ENCODE peak calls at places on chromosome 4, in five cellular contexts. N, T, H, W and Y are unnamed samples. For H3K4me1, the result is how much of the 10 kb centered on the place peaks cover.

GRCh38 chr4:107760281-107760947 is 40.4 kb upstream of the PAPSS1 start:
- DNase-seq in H (peak), W (no peak), T (no peak), N (no peak), Y (no peak)

GRCh38 chr4:117324851-117325491 is 239.6 kb upstream of the TRAM1L1 start:
- DNase-seq in N (no peak), H (peak), W (no peak), T (no peak), Y (no peak)

GRCh38 chr4:4995103-4995761 is 24.0 kb downstream of the CYTL1 start:
- DNase-seq in T (peak), W (peak), N (peak), H (peak), Y (peak)

GRCh38 chr4:43757147-43757546 is 691.5 kb downstream of the KCTD8 start:
- DNase-seq in N (no peak), T (no peak), H (peak), W (no peak), Y (no peak)

GRCh38 chr4:73170518-73171198 is 87.9 kb downstream of the ANKRD17 start:
- DNase-seq in H (no peak), W (no peak), N (no peak), T (peak), Y (no peak)

GRCh38 chr4:11480683-11481082 is 52.0 kb upstream of the HS3ST1 start:
- DNase-seq in N (no peak), W (peak), T (no peak), H (no peak), Y (no peak)

GRCh38 chr4:41750158-41750623 is 1.7 kb upstream of the PHOX2B start:
- DNase-seq in H (no peak), T (no peak), W (no peak), N (no peak), Y (no peak)

GRCh38 chr4:147366164-147366563 is 114.7 kb upstream of the EDNRA start:
- DNase-seq in N (no peak), W (no peak), H (no peak), T (no peak), Y (no peak)

GRCh38 chr4:69874507-69874906 is 14.6 kb upstream of the SULT1E1 start:
- DNase-seq in N (no peak), W (no peak), H (no peak), T (no peak), Y (no peak)

GRCh38 chr4:52290468-52290867 is 239.4 kb downstream of the SPATA18 start:
- DNase-seq in H (peak), T (no peak), N (no peak), W (no peak), Y (no peak)

GRCh38 chr4:102627831-102628523 is 126.8 kb downstream of the NFKB1 start:
- DNase-seq in W (no peak), H (no peak), T (no peak), N (no peak), Y (no peak)

GRCh38 chr4:9924750-9925149 is 96.5 kb downstream of the SLC2A9 start:
- DNase-seq in T (no peak), W (no peak), H (no peak), N (no peak), Y (no peak)

GRCh38 chr4:97309111-97309510 is 834.2 kb downstream of the STPG2 start:
- DNase-seq in H (no peak), T (no peak), N (no peak), W (no peak), Y (no peak)

GRCh38 chr4:4248036-4248884 is at the start of gene TMEM128:
- DNase-seq in H (peak), N (peak), T (peak), W (peak), Y (peak)

GRCh38 chr4:71009796-71010588 is 16.5 kb downstream of the DCK start:
- DNase-seq in N (no peak), H (peak), W (no peak), T (no peak), Y (no peak)

GRCh38 chr4:3719836-3720235 is 46.3 kb upstream of the ADRA2C start:
- DNase-seq in T (no peak), W (no peak), N (no peak), H (no peak), Y (no peak)

GRCh38 chr4:179110356-179110755 is 1668.1 kb upstream of the AGA start:
- DNase-seq in N (no peak), W (no peak), T (no peak), H (peak), Y (no peak)

GRCh38 chr4:89303177-89303576 is 4.4 kb downstream of the GPRIN3 start:
- DNase-seq in W (peak), N (peak), H (no peak), T (no peak), Y (no peak)

GRCh38 chr4:61580721-61581377 is 380.7 kb downstream of the ADGRL3 start:
- DNase-seq in H (no peak), T (no peak), W (no peak), N (no peak), Y (no peak)

GRCh38 chr4:35253331-35253730 is 991.0 kb downstream of the ARAP2 start:
- DNase-seq in T (no peak), H (no peak), N (no peak), W (no peak), Y (no peak)

GRCh38 chr4:96638132-96638531 is 798.2 kb downstream of the PDHA2 start:
- DNase-seq in N (no peak), H (peak), W (no peak), T (no peak), Y (no peak)

GRCh38 chr4:11487876-11488545 is 59.3 kb upstream of the HS3ST1 start:
- DNase-seq in W (no peak), H (peak), T (no peak), N (no peak), Y (no peak)

GRCh38 chr4:153788419-153789276 is at the start of gene SFRP2:
- DNase-seq in W (no peak), N (peak), T (no peak), H (no peak), Y (no peak)

GRCh38 chr4:185305979-185306442 is 89.7 kb downstream of the LRP2BP start:
- DNase-seq in T (no peak), W (no peak), N (no peak), H (no peak), Y (no peak)

GRCh38 chr4:113633467-113633866 is 128.1 kb downstream of the CAMK2D start:
- DNase-seq in H (no peak), W (no peak), N (no peak), T (no peak), Y (no peak)

GRCh38 chr4:148116264-148116663 is 325.9 kb downstream of the NR3C2 start:
- DNase-seq in N (no peak), H (peak), T (no peak), W (no peak), Y (no peak)

GRCh38 chr4:143587703-143588102 is 74.2 kb downstream of the SMARCA5 start:
- DNase-seq in T (no peak), W (no peak), H (no peak), N (no peak), Y (no peak)

GRCh38 chr4:113614414-113614813 is 147.1 kb downstream of the CAMK2D start:
- DNase-seq in H (no peak), T (no peak), W (no peak), N (no peak), Y (no peak)

GRCh38 chr4:98383431-98384106 is 122.4 kb downstream of the RAP1GDS1 start:
- DNase-seq in W (no peak), T (no peak), H (no peak), N (no peak), Y (no peak)

GRCh38 chr4:105060628-105061027 is 86.0 kb upstream of the TET2 start:
- DNase-seq in H (no peak), N (no peak), W (no peak), T (no peak), Y (no peak)

GRCh38 chr4:114659386-114660008 is 60.9 kb downstream of the UGT8 start:
- DNase-seq in T (peak), N (peak), W (no peak), H (peak), Y (no peak)

GRCh38 chr4:164761233-164761632 is 7.3 kb downstream of the SMIM31 start:
- DNase-seq in W (no peak), T (no peak), N (no peak), H (no peak), Y (no peak)

GRCh38 chr4:155539746-155540145 is 126.9 kb upstream of the GUCY1A1 start:
- DNase-seq in W (no peak), N (no peak), H (no peak), T (no peak), Y (no peak)

GRCh38 chr4:145954924-145955339 is 16.3 kb upstream of the ZNF827 start:
- DNase-seq in H (peak), W (no peak), T (no peak), N (no peak), Y (no peak)

GRCh38 chr4:46329118-46329976 is 60.6 kb downstream of the GABRA2 start:
- DNase-seq in T (no peak), N (no peak), H (peak), W (no peak), Y (no peak)

GRCh38 chr4:165803005-165803404 is 70.0 kb upstream of the TLL1 start:
- DNase-seq in T (no peak), N (no peak), H (no peak), W (no peak), Y (no peak)

GRCh38 chr4:79232555-79232954 is 93.3 kb downstream of the NAA11 start:
- DNase-seq in W (no peak), H (no peak), N (no peak), T (no peak), Y (no peak)

GRCh38 chr4:65918217-65918616 is 247.9 kb upstream of the EPHA5 start:
- DNase-seq in N (no peak), H (no peak), W (no peak), T (no peak), Y (no peak)

GRCh38 chr4:25098964-25099843 is 61.0 kb downstream of the SEPSECS start:
- DNase-seq in W (no peak), T (no peak), N (no peak), H (peak), Y (no peak)

GRCh38 chr4:1289232-1290164 is at the start of gene MAEA:
- DNase-seq in H (peak), T (peak), N (peak), W (peak), Y (peak)

GRCh38 chr4:1291996-1292702 is 2.5 kb downstream of the MAEA start:
- DNase-seq in W (no peak), T (no peak), N (no peak), H (no peak), Y (no peak)

GRCh38 chr4:1290165-1290977 is 680 bp downstream of the MAEA start:
- DNase-seq in N (no peak), W (no peak), H (peak), T (no peak), Y (no peak)

GRCh38 chr4:1288786-1289185 is 905 bp upstream of the MAEA start:
- DNase-seq in T (no peak), H (no peak), N (no peak), W (no peak), Y (no peak)

DNA sequence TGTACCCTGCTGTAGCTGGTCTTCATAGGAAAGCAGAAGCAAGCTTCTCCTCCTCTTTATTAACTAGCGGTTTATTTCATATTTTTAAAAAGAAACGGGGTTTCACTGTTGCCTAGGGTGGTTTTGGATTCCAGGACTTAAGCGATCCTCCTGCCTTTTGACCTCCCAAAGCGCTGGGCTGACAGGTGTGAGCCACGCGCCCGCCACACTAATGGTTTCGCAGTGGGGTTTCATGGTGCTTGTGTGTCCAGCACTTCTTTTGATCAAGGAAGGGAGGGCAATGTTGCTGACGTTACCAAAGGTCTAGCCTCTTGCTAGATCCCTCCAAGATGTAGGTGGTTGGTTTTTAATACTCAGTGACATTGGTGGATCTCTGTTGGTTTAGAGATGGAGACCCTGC is 1.4 kb downstream of the MAEA start:
- DNase-seq in H (no peak), W (no peak), T (no peak), N (no peak), Y (no peak)
- H3K4me3 ChIP-seq in H (peak), W (peak), T (peak), N (peak), Y (peak)

GRCh38 chr4:101128473-101128872 is 218.9 kb downstream of the PPP3CA start:
- DNase-seq in N (peak), T (no peak), H (no peak), W (no peak), Y (no peak)

GRCh38 chr4:101125045-101125713 is 222.1 kb downstream of the PPP3CA start:
- DNase-seq in H (no peak), T (no peak), W (no peak), N (no peak), Y (no peak)

GRCh38 chr4:101127176-101127790 is 220.0 kb downstream of the PPP3CA start:
- DNase-seq in H (no peak), W (no peak), T (no peak), N (no peak), Y (no peak)

GRCh38 chr4:101123231-101123630 is 224.1 kb downstream of the PPP3CA start:
- DNase-seq in T (no peak), W (no peak), H (no peak), N (no peak), Y (no peak)

GRCh38 chr4:101126044-101126443 is 221.3 kb downstream of the PPP3CA start:
- DNase-seq in T (no peak), W (no peak), H (no peak), N (no peak), Y (no peak)
- H3K4me1 ChIP-seq in T (under half), W (under half), H (under half), N (under half), Y (under half)

DNA sequence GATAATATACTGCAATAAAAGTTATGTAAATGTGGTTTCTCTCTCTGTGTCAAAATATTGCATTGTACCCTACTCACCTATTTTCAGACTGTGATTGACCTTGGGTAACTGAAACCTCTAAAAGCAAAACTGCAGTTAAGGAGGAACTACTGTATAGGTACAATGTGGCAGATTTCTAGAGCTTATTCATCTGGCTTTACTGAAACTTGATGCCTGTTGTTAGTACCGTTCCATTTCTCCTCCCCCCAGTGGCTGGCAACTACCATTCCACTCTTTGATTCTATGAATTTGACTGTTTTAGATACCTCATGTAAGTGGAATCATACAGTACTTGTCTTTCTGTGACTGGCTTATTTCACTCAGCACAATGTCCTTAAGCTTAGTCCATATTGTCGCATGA is 61.9 kb downstream of the HOPX start:
- DNase-seq in N (no peak), W (no peak), T (no peak), H (no peak), Y (no peak)
- TF ChIP-seq CTCF in N (no peak), W (no peak), T (no peak), H (no peak), Y (no peak)

DNA sequence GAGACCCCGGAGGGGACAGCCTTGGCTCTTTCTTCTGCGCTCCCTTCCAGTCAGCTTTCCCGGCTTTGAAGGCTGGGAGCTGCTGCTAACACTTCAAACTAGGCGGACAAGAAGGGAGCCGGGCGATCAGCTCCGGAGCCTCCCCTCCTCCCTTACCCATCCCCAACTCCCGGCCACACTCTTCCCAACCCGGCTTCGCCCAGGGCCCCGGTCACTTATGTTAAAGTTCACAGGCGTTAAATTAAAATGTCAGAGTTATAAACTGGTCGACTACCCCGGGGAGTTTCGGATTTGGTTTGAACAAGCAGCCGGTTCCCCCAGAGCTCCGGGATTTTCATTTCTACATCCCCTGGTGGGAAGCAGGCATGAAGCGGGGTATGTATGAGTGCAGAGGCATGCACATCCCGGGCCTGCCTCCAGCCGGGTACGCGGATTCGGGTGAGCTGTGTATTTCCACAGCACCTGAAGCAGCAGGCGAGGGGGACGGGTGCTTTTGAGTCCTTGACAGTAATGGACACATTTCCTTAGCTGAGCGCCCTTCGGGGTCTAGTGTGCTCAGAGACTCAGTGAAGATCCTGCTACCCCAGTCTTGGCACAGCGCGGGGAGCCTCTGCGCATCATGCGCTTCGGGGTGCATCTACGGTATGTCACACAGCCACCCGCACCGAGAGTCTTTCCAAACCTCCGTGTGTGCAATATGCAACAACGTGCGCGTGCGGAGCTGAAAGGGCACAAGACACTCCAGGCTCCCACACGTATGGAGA is 883 bp downstream of the UNC5C start:
- DNase-seq in N (no peak), H (peak), W (peak), T (no peak), Y (no peak)
- H3K4me3 ChIP-seq in N (peak), H (peak), W (peak), T (peak), Y (peak)

GRCh38 chr4:82786004-82786400 is 12.6 kb downstream of the SCD5 start:
- DNase-seq in N (no peak), H (no peak), T (no peak), W (no peak), Y (no peak)
- H3K4me1 ChIP-seq in N (under half), H (under half), T (under half), W (under half), Y (under half)

DNA sequence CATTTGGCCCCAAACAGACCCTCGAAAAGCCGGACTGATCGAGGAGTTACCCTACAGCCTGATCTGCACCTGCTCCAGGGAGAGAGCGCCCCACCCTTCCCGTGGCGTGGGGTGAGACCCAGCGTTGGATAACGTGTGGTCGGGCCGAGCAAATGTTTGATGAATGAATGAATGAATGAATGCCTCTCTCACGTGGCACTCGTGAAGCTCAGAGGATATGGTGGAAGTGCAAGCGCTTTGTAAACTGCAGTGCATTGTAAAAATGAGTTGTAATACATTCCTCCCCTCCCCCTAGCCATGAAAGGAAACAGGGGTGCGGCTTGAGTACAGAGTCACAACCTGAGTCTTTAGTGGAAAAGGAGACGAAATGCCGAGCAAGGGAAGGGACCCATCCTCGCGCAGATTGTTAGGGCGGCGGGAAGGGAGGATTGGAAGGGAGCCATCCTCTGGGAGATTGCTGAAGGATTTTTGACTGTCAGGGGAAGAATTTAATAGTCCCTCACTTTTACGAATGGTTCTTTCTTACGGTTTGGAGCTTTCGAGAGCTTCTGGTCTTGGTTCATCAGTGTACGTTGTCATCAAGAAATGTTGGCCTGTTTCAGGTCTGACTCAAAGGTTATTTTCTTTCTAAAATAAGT is 772 bp upstream of the FBXW7 start:
- DNase-seq in N (no peak), W (peak), H (peak), T (no peak), Y (no peak)
- TF ChIP-seq CTCF in N (no peak), W (no peak), H (no peak), T (no peak), Y (no peak)

DNA sequence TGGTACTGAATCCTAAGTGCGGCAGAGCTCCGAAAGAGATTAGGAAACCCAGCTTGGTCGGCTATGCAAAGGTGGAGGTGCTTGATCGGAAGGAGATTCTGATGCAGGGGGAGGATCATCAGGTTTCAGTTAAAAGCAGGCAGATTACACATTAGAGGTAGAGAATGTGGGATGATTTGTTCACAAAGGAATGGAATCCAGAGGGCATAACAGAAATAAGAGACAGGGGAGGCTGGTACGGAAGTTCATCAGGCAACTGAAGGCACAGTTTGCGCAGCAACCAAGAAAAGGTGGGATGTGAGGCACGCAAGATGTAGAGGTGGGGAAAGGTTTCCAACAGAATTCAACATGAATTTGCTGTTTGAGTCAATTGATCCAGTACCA is 432 bp upstream of the ZNF330 start:
- DNase-seq in H (no peak), T (no peak), N (no peak), W (no peak), Y (no peak)
- H3K4me3 ChIP-seq in H (no peak), T (peak), N (peak), W (peak), Y (peak)

GRCh38 chr4:40196724-40197281 is at the start of gene RHOH:
- DNase-seq in N (no peak), W (no peak), T (no peak), H (no peak), Y (no peak)
- H3K4me1 ChIP-seq in N (under half), W (under half), T (under half), H (under half), Y (under half)